ENCODE peak calls at places on chromosomes 4 and X, in six cellular contexts. E is EL; V is cerebellar cortex; Q is B cell; M is left lung; U is naive thymus-derived CD4-positive, alpha-beta T cell. H is an unnamed sample.
A peak's percentile ranks its signal among the peaks of the same experiment; 100 is the strongest.

GRCh38 chrX:133645251-133645650 is 230.0 kb upstream of the GPC4 start:
- DNase-seq in E (no peak), V (no peak), Q (no peak), M (no peak), U (no peak), H (no peak)

GRCh38 chr4:76090241-76090691 is 15.8 kb downstream of the ART3 start:
- DNase-seq in E (peak; percentile 92), V (no peak), Q (peak; percentile 65), M (no peak), U (no peak), H (peak; percentile 71)

GRCh38 chr4:113088050-113088449 is 38.6 kb downstream of the ANK2 start:
- DNase-seq in E (no peak), V (no peak), Q (no peak), M (no peak), U (no peak), H (no peak)

GRCh38 chr4:38663801-38664703 is at the start of gene KLF3:
- DNase-seq in E (peak; percentile 86), V (peak; percentile 70), Q (peak; percentile 95), M (peak; percentile 99), U (peak; percentile 95), H (peak; percentile 92)

GRCh38 chrX:46770817-46771163 is 11.9 kb upstream of the SLC9A7 start:
- DNase-seq in E (peak; percentile 83), V (no peak), Q (no peak), M (no peak), U (no peak), H (no peak)

GRCh38 chrX:71618303-71618721 is at the start of gene CXCR3:
- DNase-seq in E (no peak), V (no peak), Q (peak; percentile 40), M (peak; percentile 61), U (peak; percentile 24), H (no peak)

GRCh38 chr4:158446106-158446505 is 75.6 kb upstream of the RXFP1 start:
- DNase-seq in E (peak; percentile 52), V (no peak), Q (no peak), M (no peak), U (no peak), H (no peak)

GRCh38 chr4:84966382-84967291 is at the start of gene WDFY3:
- DNase-seq in E (peak; percentile 93), V (peak; percentile 95), Q (peak; percentile 7), M (peak; percentile 93), U (no peak), H (peak; percentile 92)

GRCh38 chr4:166143227-166143626 is 270.2 kb downstream of the TLL1 start:
- DNase-seq in E (peak; percentile 89), V (no peak), Q (no peak), M (no peak), U (no peak), H (no peak)

H was measured in pons.